ENCODE peak calls at places on chromosomes 2 and 18, in eight cellular contexts. One of them, this sample, is unnamed.

GRCh38 chr18:67001052-67001451 is 397.2 kb upstream of the CDH19 start:
- DNase-seq in Karpas-422: no peak
- DNase-seq in neural progenitor cell: no peak
- DNase-seq in neuronal stem cell: no peak
- DNase-seq in GM23338: no peak
- DNase-seq in endothelial cell of umbilical vein: no peak
- DNase-seq in SK-N-SH: peak; percentile 0
- DNase-seq in GM23248: no peak
- DNase-seq in this sample: peak; percentile 38

GRCh38 chr2:152466041-152466440 is 131.1 kb downstream of the FMNL2 start:
- DNase-seq in Karpas-422: no peak
- DNase-seq in neural progenitor cell: no peak
- DNase-seq in neuronal stem cell: no peak
- DNase-seq in GM23338: no peak
- DNase-seq in endothelial cell of umbilical vein: no peak
- DNase-seq in SK-N-SH: no peak
- DNase-seq in GM23248: no peak
- DNase-seq in this sample: peak; percentile 68

GRCh38 chr2:150023044-150023443 is 435.5 kb upstream of the MMADHC start:
- DNase-seq in Karpas-422: no peak
- DNase-seq in neural progenitor cell: peak; percentile 25
- DNase-seq in neuronal stem cell: no peak
- DNase-seq in GM23338: no peak
- DNase-seq in endothelial cell of umbilical vein: no peak
- DNase-seq in SK-N-SH: no peak
- DNase-seq in GM23248: no peak
- DNase-seq in this sample: peak; percentile 30

GRCh38 chr2:86790828-86791561 is at the start of gene CD8A:
- DNase-seq in Karpas-422: no peak
- DNase-seq in neural progenitor cell: peak; percentile 47
- DNase-seq in neuronal stem cell: no peak
- DNase-seq in GM23338: peak; percentile 56
- DNase-seq in endothelial cell of umbilical vein: no peak
- DNase-seq in SK-N-SH: peak; percentile 20
- DNase-seq in GM23248: peak; percentile 58
- DNase-seq in this sample: no peak

GRCh38 chr2:101007415-101008345 is 5.6 kb downstream of the RPL31 start:
- DNase-seq in Karpas-422: peak; percentile 42
- DNase-seq in neural progenitor cell: no peak
- DNase-seq in neuronal stem cell: no peak
- DNase-seq in GM23338: peak; percentile 35
- DNase-seq in endothelial cell of umbilical vein: no peak
- DNase-seq in SK-N-SH: no peak
- DNase-seq in GM23248: no peak
- DNase-seq in this sample: no peak

GRCh38 chr2:218323526-218324472 is 31.5 kb upstream of the TMBIM1 start:
- DNase-seq in Karpas-422: no peak
- DNase-seq in neural progenitor cell: peak; percentile 84
- DNase-seq in neuronal stem cell: peak; percentile 70
- DNase-seq in GM23338: peak; percentile 81
- DNase-seq in endothelial cell of umbilical vein: peak; percentile 77
- DNase-seq in SK-N-SH: no peak
- DNase-seq in GM23248: peak; percentile 36
- DNase-seq in this sample: peak; percentile 37

GRCh38 chr2:79585701-79586428 is 73.0 kb downstream of the CTNNA2 start:
- DNase-seq in Karpas-422: no peak
- DNase-seq in neural progenitor cell: no peak
- DNase-seq in neuronal stem cell: no peak
- DNase-seq in GM23338: no peak
- DNase-seq in endothelial cell of umbilical vein: no peak
- DNase-seq in SK-N-SH: peak; percentile 16
- DNase-seq in GM23248: peak; percentile 37
- DNase-seq in this sample: peak; percentile 92

GRCh38 chr2:157432475-157433106 is 11.3 kb downstream of the CYTIP start:
- DNase-seq in Karpas-422: no peak
- DNase-seq in neural progenitor cell: no peak
- DNase-seq in neuronal stem cell: no peak
- DNase-seq in GM23338: no peak
- DNase-seq in endothelial cell of umbilical vein: no peak
- DNase-seq in SK-N-SH: no peak
- DNase-seq in GM23248: no peak
- DNase-seq in this sample: no peak

GRCh38 chr2:234966340-234966739 is 14.5 kb downstream of the SH3BP4 start:
- DNase-seq in Karpas-422: no peak
- DNase-seq in neural progenitor cell: no peak
- DNase-seq in neuronal stem cell: no peak
- DNase-seq in GM23338: no peak
- DNase-seq in endothelial cell of umbilical vein: no peak
- DNase-seq in SK-N-SH: no peak
- DNase-seq in GM23248: no peak
- DNase-seq in this sample: no peak

GRCh38 chr2:222208010-222208690 is 90.6 kb downstream of the PAX3 start:
- DNase-seq in Karpas-422: no peak
- DNase-seq in neural progenitor cell: no peak
- DNase-seq in neuronal stem cell: no peak
- DNase-seq in GM23338: no peak
- DNase-seq in endothelial cell of umbilical vein: no peak
- DNase-seq in SK-N-SH: no peak
- DNase-seq in GM23248: no peak
- DNase-seq in this sample: no peak

GRCh38 chr2:215364157-215365155 is 52.6 kb downstream of the ATIC start:
- DNase-seq in Karpas-422: no peak
- DNase-seq in neural progenitor cell: no peak
- DNase-seq in neuronal stem cell: no peak
- DNase-seq in GM23338: no peak
- DNase-seq in endothelial cell of umbilical vein: no peak
- DNase-seq in SK-N-SH: no peak
- DNase-seq in GM23248: peak; percentile 43
- DNase-seq in this sample: peak; percentile 30

GRCh38 chr2:181886192-181886591 is 5.3 kb upstream of the ITPRID2 start:
- DNase-seq in Karpas-422: no peak
- DNase-seq in neural progenitor cell: no peak
- DNase-seq in neuronal stem cell: no peak
- DNase-seq in GM23338: no peak
- DNase-seq in endothelial cell of umbilical vein: peak; percentile 80
- DNase-seq in SK-N-SH: no peak
- DNase-seq in GM23248: peak; percentile 14
- DNase-seq in this sample: peak; percentile 65

GRCh38 chr2:224400174-224400810 is 1.6 kb downstream of the FAM124B start:
- DNase-seq in Karpas-422: no peak
- DNase-seq in neural progenitor cell: no peak
- DNase-seq in neuronal stem cell: no peak
- DNase-seq in GM23338: no peak
- DNase-seq in endothelial cell of umbilical vein: no peak
- DNase-seq in SK-N-SH: no peak
- DNase-seq in GM23248: no peak
- DNase-seq in this sample: no peak
- H2AFZ ChIP-seq in Karpas-422: no peak overlapping the region
- H2AFZ ChIP-seq in neural progenitor cell: no peak overlapping the region
- H2AFZ ChIP-seq in neuronal stem cell: no peak overlapping the region
- H2AFZ ChIP-seq in GM23338: no peak overlapping the region
- H2AFZ ChIP-seq in endothelial cell of umbilical vein: no peak overlapping the region
- H2AFZ ChIP-seq in SK-N-SH: no peak overlapping the region
- H2AFZ ChIP-seq in GM23248: no peak overlapping the region
- H2AFZ ChIP-seq in this sample: no peak overlapping the region

GRCh38 chr2:36693825-36694224 is 2.7 kb upstream of the VIT start:
- DNase-seq in Karpas-422: no peak
- DNase-seq in neural progenitor cell: no peak
- DNase-seq in neuronal stem cell: no peak
- DNase-seq in GM23338: no peak
- DNase-seq in endothelial cell of umbilical vein: no peak
- DNase-seq in SK-N-SH: no peak
- DNase-seq in GM23248: no peak
- DNase-seq in this sample: no peak

GRCh38 chr2:36695746-36696415 is 626 bp upstream of the VIT start:
- DNase-seq in Karpas-422: no peak
- DNase-seq in neural progenitor cell: no peak
- DNase-seq in neuronal stem cell: no peak
- DNase-seq in GM23338: peak; percentile 29
- DNase-seq in endothelial cell of umbilical vein: peak; percentile 70
- DNase-seq in SK-N-SH: peak; percentile 60
- DNase-seq in GM23248: peak; percentile 86
- DNase-seq in this sample: peak; percentile 73

GRCh38 chr2:36698978-36699377 is 2.5 kb downstream of the VIT start:
- DNase-seq in Karpas-422: no peak
- DNase-seq in neural progenitor cell: no peak
- DNase-seq in neuronal stem cell: no peak
- DNase-seq in GM23338: no peak
- DNase-seq in endothelial cell of umbilical vein: no peak
- DNase-seq in SK-N-SH: no peak
- DNase-seq in GM23248: peak; percentile 26
- DNase-seq in this sample: no peak

GRCh38 chr2:36697424-36698066 is 1.0 kb downstream of the VIT start:
- DNase-seq in Karpas-422: no peak
- DNase-seq in neural progenitor cell: no peak
- DNase-seq in neuronal stem cell: no peak
- DNase-seq in GM23338: no peak
- DNase-seq in endothelial cell of umbilical vein: peak; percentile 80
- DNase-seq in SK-N-SH: no peak
- DNase-seq in GM23248: no peak
- DNase-seq in this sample: peak; percentile 36

DNA sequence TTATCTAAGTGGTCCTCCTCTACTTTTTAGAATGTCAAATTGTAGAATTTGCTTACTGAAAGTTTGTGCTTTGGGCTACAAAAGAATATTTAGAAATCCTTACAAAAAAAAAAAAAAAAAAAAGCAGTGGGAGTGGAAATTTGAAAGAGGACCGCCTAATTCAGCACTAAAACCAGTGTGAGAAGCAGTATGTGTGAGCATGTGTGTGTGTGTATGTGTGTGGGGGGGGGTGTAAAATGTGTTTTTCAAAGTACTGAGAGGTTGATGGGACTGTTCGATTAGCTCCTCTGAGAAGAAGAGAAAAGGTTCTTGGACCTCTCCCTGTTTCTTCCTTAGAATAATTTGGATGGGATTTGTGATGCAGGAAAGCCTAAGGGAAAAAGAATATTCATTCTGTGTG is at the start of gene VIT:
- DNase-seq in Karpas-422: no peak
- DNase-seq in neural progenitor cell: no peak
- DNase-seq in neuronal stem cell: no peak
- DNase-seq in GM23338: no peak
- DNase-seq in endothelial cell of umbilical vein: peak; percentile 44
- DNase-seq in SK-N-SH: no peak
- DNase-seq in GM23248: peak; percentile 40
- DNase-seq in this sample: peak; percentile 39
- H3K4me2 ChIP-seq in Karpas-422: no peak within 1 kb of the TSS
- H3K4me2 ChIP-seq in neural progenitor cell: no peak within 1 kb of the TSS
- H3K4me2 ChIP-seq in neuronal stem cell: no peak within 1 kb of the TSS
- H3K4me2 ChIP-seq in GM23338: no peak within 1 kb of the TSS
- H3K4me2 ChIP-seq in endothelial cell of umbilical vein: peak within 1 kb of the TSS; percentile 99
- H3K4me2 ChIP-seq in SK-N-SH: peak within 1 kb of the TSS; percentile 55
- H3K4me2 ChIP-seq in GM23248: peak within 1 kb of the TSS; percentile 92
- H3K4me2 ChIP-seq in this sample: peak within 1 kb of the TSS; percentile 72

DNA sequence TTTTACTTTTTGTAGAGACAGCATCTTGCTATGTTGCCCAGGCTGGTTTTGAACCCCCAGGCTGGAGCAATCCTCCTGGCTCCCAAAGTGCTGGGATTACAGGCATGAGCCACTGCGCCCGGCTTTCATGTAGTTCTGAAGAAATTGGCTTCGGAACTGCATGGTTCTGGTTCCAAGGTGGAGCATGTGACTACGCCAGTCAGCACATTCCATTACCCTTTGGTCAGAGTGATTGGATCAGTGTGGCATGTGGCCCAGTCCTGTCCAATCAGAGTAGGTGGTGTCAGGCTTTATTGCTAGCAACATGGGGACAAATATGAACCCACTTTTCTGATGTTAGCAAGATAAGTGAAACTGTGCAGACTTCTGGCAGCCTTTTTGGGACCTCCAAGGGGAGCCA is 16.3 kb upstream of the ATOH8 start:
- DNase-seq in Karpas-422: no peak
- DNase-seq in neural progenitor cell: no peak
- DNase-seq in neuronal stem cell: no peak
- DNase-seq in GM23338: no peak
- DNase-seq in endothelial cell of umbilical vein: no peak
- DNase-seq in SK-N-SH: no peak
- DNase-seq in GM23248: peak; percentile 97
- DNase-seq in this sample: peak; percentile 88
- H2AFZ ChIP-seq in Karpas-422: no peak overlapping the region
- H2AFZ ChIP-seq in neural progenitor cell: no peak overlapping the region
- H2AFZ ChIP-seq in neuronal stem cell: no peak overlapping the region
- H2AFZ ChIP-seq in GM23338: no peak overlapping the region
- H2AFZ ChIP-seq in endothelial cell of umbilical vein: no peak overlapping the region
- H2AFZ ChIP-seq in SK-N-SH: no peak overlapping the region
- H2AFZ ChIP-seq in GM23248: no peak overlapping the region
- H2AFZ ChIP-seq in this sample: no peak overlapping the region

DNA sequence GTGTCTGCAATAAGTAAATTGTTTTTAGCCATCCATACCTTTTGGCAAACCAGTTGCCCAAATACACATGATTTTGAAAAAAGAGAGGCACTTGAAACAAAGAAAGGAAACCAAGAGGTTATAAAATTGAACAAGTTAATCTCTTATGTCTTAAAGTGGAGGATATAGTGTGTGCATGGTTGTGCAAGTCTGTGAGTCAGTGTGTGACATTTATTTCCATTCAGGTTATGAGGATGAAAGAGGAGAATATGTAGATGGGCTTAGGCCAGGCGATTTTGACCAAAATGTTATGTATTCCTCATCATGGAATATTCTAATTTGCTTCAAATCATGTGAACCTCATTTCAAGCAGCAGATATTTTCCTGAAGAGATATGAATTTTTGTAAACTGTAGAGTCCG is 123.3 kb downstream of the SETBP1 start:
- DNase-seq in Karpas-422: no peak
- DNase-seq in neural progenitor cell: no peak
- DNase-seq in neuronal stem cell: no peak
- DNase-seq in GM23338: no peak
- DNase-seq in endothelial cell of umbilical vein: no peak
- DNase-seq in SK-N-SH: no peak
- DNase-seq in GM23248: peak; percentile 41
- DNase-seq in this sample: no peak
- H3K4me2 ChIP-seq in Karpas-422: no peak overlapping the region
- H3K4me2 ChIP-seq in neural progenitor cell: no peak overlapping the region
- H3K4me2 ChIP-seq in neuronal stem cell: no peak overlapping the region
- H3K4me2 ChIP-seq in GM23338: no peak overlapping the region
- H3K4me2 ChIP-seq in endothelial cell of umbilical vein: no peak overlapping the region
- H3K4me2 ChIP-seq in SK-N-SH: no peak overlapping the region
- H3K4me2 ChIP-seq in GM23248: peak overlapping the region; percentile 34
- H3K4me2 ChIP-seq in this sample: no peak overlapping the region

DNA sequence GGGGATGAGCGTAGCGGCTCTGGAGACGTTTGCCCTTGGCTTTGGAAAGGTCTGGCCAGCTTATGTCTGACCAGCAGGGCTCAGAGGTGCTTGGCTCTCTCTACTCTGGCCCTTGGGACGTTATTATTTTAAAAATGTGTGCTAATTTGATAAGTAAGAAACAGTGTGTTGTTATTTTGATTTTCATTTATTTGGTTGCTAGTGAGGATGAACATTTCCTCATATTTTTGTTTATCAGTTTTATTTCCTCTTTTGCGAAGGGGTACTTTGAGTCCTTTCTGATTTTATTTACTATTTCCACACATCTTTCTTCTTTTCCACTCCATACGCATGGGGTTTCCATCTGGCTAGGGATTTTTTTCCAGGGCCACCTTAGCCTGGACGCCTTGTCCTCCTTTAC is 11.4 kb downstream of the CXCR4 start:
- DNase-seq in Karpas-422: no peak
- DNase-seq in neural progenitor cell: no peak
- DNase-seq in neuronal stem cell: no peak
- DNase-seq in GM23338: no peak
- DNase-seq in endothelial cell of umbilical vein: no peak
- DNase-seq in SK-N-SH: no peak
- DNase-seq in GM23248: no peak
- DNase-seq in this sample: no peak
- H2AFZ ChIP-seq in Karpas-422: no peak overlapping the region
- H2AFZ ChIP-seq in neural progenitor cell: no peak overlapping the region
- H2AFZ ChIP-seq in neuronal stem cell: no peak overlapping the region
- H2AFZ ChIP-seq in GM23338: peak overlapping the region; percentile 66
- H2AFZ ChIP-seq in endothelial cell of umbilical vein: no peak overlapping the region
- H2AFZ ChIP-seq in SK-N-SH: no peak overlapping the region
- H2AFZ ChIP-seq in GM23248: no peak overlapping the region
- H2AFZ ChIP-seq in this sample: no peak overlapping the region

GRCh38 chr2:65054749-65055426 is 1.3 kb upstream of the CEP68 start:
- DNase-seq in Karpas-422: no peak
- DNase-seq in neural progenitor cell: no peak
- DNase-seq in neuronal stem cell: no peak
- DNase-seq in GM23338: no peak
- DNase-seq in endothelial cell of umbilical vein: no peak
- DNase-seq in SK-N-SH: no peak
- DNase-seq in GM23248: no peak
- DNase-seq in this sample: no peak
- H3K4me2 ChIP-seq in Karpas-422: peak overlapping the region; percentile 93
- H3K4me2 ChIP-seq in neural progenitor cell: peak overlapping the region; percentile 81
- H3K4me2 ChIP-seq in neuronal stem cell: peak overlapping the region; percentile 88
- H3K4me2 ChIP-seq in GM23338: peak overlapping the region; percentile 84
- H3K4me2 ChIP-seq in endothelial cell of umbilical vein: no peak overlapping the region
- H3K4me2 ChIP-seq in SK-N-SH: no peak overlapping the region
- H3K4me2 ChIP-seq in GM23248: no peak overlapping the region
- H3K4me2 ChIP-seq in this sample: no peak overlapping the region